ENCODE peak calls at places on chromosome 10, in ten cellular contexts. O is foreskin keratinocyte; Q is activated T-cell treated with anti-CD3 and anti-CD28 coated beads, Interleukin-2, amount 50 U/mL, for 24 hours; G is non-pigmented ciliary epithelial cell; E is HFF-Myc; V is AG08395; L is hypothalamus; X is stimulated activated CD4-positive, alpha-beta T cell treated with anti-CD3 and anti-CD28 coated beads, Interleukin-4, amount 100 ng/mL, for 4 hours; A is HL-60; W is activated CD8-positive, alpha-beta memory T cell treated with anti-CD3 and anti-CD28 coated beads for 4 hours. S is an unnamed sample.

GRCh38 chr10:34580643-34581042 is 234.5 kb downstream of the PARD3 start:
- DNase-seq in O (peak), Q (no peak), G (peak), E (no peak), V (no peak), L (no peak), X (no peak), A (no peak), W (no peak), S (no peak)

GRCh38 chr10:124394583-124394982 is 24.1 kb downstream of the OAT start:
- DNase-seq in O (peak), Q (no peak), G (no peak), E (no peak), V (no peak), L (no peak), X (no peak), A (no peak), W (no peak), S (no peak)

GRCh38 chr10:118810796-118811195 is 56.0 kb upstream of the CACUL1 start:
- DNase-seq in O (no peak), Q (no peak), G (no peak), E (no peak), V (no peak), L (no peak), X (no peak), A (no peak), W (no peak), S (no peak)

GRCh38 chr10:120765241-120765803 is 85.8 kb upstream of the WDR11 start:
- DNase-seq in O (no peak), Q (no peak), G (no peak), E (no peak), V (no peak), L (no peak), X (no peak), A (peak), W (no peak), S (no peak)

GRCh38 chr10:93121311-93121710 is 47.6 kb downstream of the CYP26A1 start:
- DNase-seq in O (no peak), Q (no peak), G (no peak), E (no peak), V (no peak), L (no peak), X (no peak), A (no peak), W (no peak), S (no peak)

GRCh38 chr10:89100680-89101079 is 106.4 kb downstream of the CH25H start:
- DNase-seq in O (no peak), Q (no peak), G (no peak), E (no peak), V (no peak), L (no peak), X (no peak), A (no peak), W (no peak), S (no peak)

GRCh38 chr10:102505462-102506115 is 1.8 kb downstream of the SUFU start:
- DNase-seq in O (no peak), Q (no peak), G (no peak), E (no peak), V (no peak), L (no peak), X (no peak), A (no peak), W (no peak), S (no peak)

GRCh38 chr10:93999401-93999851 is 5.7 kb downstream of the PLCE1 start:
- DNase-seq in O (no peak), Q (no peak), G (no peak), E (no peak), V (peak), L (no peak), X (no peak), A (no peak), W (no peak), S (no peak)

GRCh38 chr10:44581996-44582395 is 197.1 kb upstream of the CXCL12 start:
- DNase-seq in O (no peak), Q (no peak), G (no peak), E (no peak), V (peak), L (no peak), X (no peak), A (no peak), W (no peak), S (no peak)

GRCh38 chr10:94890264-94891022 is 48.0 kb upstream of the CYP2C9 start:
- DNase-seq in O (no peak), Q (no peak), G (no peak), E (no peak), V (no peak), L (no peak), X (no peak), A (no peak), W (no peak), S (no peak)

GRCh38 chr10:77865585-77866324 is 60.8 kb downstream of the DLG5 start:
- DNase-seq in O (no peak), Q (no peak), G (no peak), E (no peak), V (no peak), L (no peak), X (no peak), A (no peak), W (no peak), S (no peak)

GRCh38 chr10:132113206-132113605 is 47.5 kb downstream of the JAKMIP3 start:
- DNase-seq in O (no peak), Q (no peak), G (no peak), E (no peak), V (no peak), L (no peak), X (no peak), A (no peak), W (no peak), S (peak)

GRCh38 chr10:75596930-75597629 is 165.7 kb downstream of the LRMDA start:
- DNase-seq in O (no peak), Q (no peak), G (no peak), E (no peak), V (no peak), L (no peak), X (no peak), A (no peak), W (no peak), S (no peak)

GRCh38 chr10:24259365-24260125 is 50.6 kb downstream of the KIAA1217 start:
- DNase-seq in O (no peak), Q (no peak), G (no peak), E (no peak), V (no peak), L (no peak), X (no peak), A (no peak), W (no peak), S (no peak)

GRCh38 chr10:19719320-19719719 is 96.9 kb upstream of the PLXDC2 start:
- DNase-seq in O (no peak), Q (no peak), G (peak), E (peak), V (peak), L (no peak), X (no peak), A (no peak), W (no peak), S (peak)

GRCh38 chr10:88147000-88147798 is 283.8 kb downstream of the PTEN start:
- DNase-seq in O (no peak), Q (no peak), G (no peak), E (no peak), V (no peak), L (no peak), X (no peak), A (no peak), W (no peak), S (no peak)

GRCh38 chr10:71058308-71058707 is 154.1 kb upstream of the UNC5B start:
- DNase-seq in O (no peak), Q (no peak), G (no peak), E (no peak), V (no peak), L (no peak), X (no peak), A (no peak), W (no peak), S (no peak)

S was measured in globus pallidus.